ENCODE peak calls at places on chromosomes 7 and 10, in nine cellular contexts. C, D, R, V, U, M, S, H and B are unnamed samples.

GRCh38 chr7:134777908-134778580 is 1.4 kb upstream of the CALD1 start:
- DNase-seq in C (no peak), D (no peak), R (peak; percentile 78), V (no peak), U (no peak), M (peak; percentile 63), S (no peak), H (no peak), B (no peak)

GRCh38 chr7:38310601-38311057 is 37.2 kb upstream of the TARP start:
- DNase-seq in C (no peak), D (peak; percentile 79), R (peak; percentile 70), V (no peak), U (peak; percentile 82), M (no peak), S (no peak), H (peak; percentile 31), B (peak; percentile 26)

GRCh38 chr7:46032353-46032752 is 111.3 kb upstream of the IGFBP3 start:
- DNase-seq in C (no peak), D (no peak), R (no peak), V (no peak), U (no peak), M (no peak), S (no peak), H (no peak), B (no peak)

GRCh38 chr10:61750943-61751471 is 88.3 kb downstream of the CABCOCO1 start:
- DNase-seq in C (peak; percentile 67), D (peak; percentile 64), R (peak; percentile 82), V (peak; percentile 79), U (peak; percentile 54), M (peak; percentile 77), S (peak; percentile 87), H (peak; percentile 84), B (peak; percentile 88)

GRCh38 chr10:14009315-14010082 is 321.2 kb downstream of the FRMD4A start:
- DNase-seq in C (peak; percentile 84), D (no peak), R (peak; percentile 79), V (no peak), U (no peak), M (peak; percentile 90), S (peak; percentile 32), H (no peak), B (no peak)

GRCh38 chr10:30228638-30229037 is 120.4 kb downstream of the MTPAP start:
- DNase-seq in C (no peak), D (no peak), R (peak; percentile 4), V (no peak), U (no peak), M (peak; percentile 45), S (no peak), H (no peak), B (no peak)

GRCh38 chr7:52285689-52286088 is 749.7 kb upstream of the POM121L12 start:
- DNase-seq in C (no peak), D (no peak), R (no peak), V (no peak), U (no peak), M (no peak), S (no peak), H (no peak), B (no peak)

GRCh38 chr7:74404388-74404700 is 49.4 kb upstream of the GTF2IRD1 start:
- DNase-seq in C (no peak), D (peak; percentile 21), R (no peak), V (no peak), U (no peak), M (no peak), S (no peak), H (no peak), B (no peak)

GRCh38 chr7:30474893-30475292 is 3.7 kb downstream of the NOD1 start:
- DNase-seq in C (no peak), D (no peak), R (peak; percentile 97), V (no peak), U (no peak), M (peak; percentile 95), S (no peak), H (no peak), B (no peak)

GRCh38 chr7:54985405-54986360 is 33.1 kb upstream of the EGFR start:
- DNase-seq in C (no peak), D (no peak), R (peak; percentile 39), V (no peak), U (no peak), M (peak; percentile 84), S (peak; percentile 45), H (no peak), B (no peak)

GRCh38 chr7:41148521-41148951 is 554.4 kb downstream of the INHBA start:
- DNase-seq in C (no peak), D (no peak), R (peak; percentile 61), V (no peak), U (no peak), M (peak; percentile 93), S (no peak), H (no peak), B (no peak)

GRCh38 chr7:16051561-16052280 is 365.2 kb upstream of the MEOX2 start:
- DNase-seq in C (no peak), D (no peak), R (peak; percentile 78), V (no peak), U (no peak), M (peak; percentile 41), S (no peak), H (no peak), B (no peak)

GRCh38 chr7:155889636-155890508 is 77.6 kb upstream of the SHH start:
- DNase-seq in C (no peak), D (no peak), R (no peak), V (no peak), U (no peak), M (no peak), S (peak; percentile 35), H (peak; percentile 91), B (peak; percentile 78)

GRCh38 chr7:24025094-24025493 is 258.9 kb upstream of the NPY start:
- DNase-seq in C (no peak), D (no peak), R (no peak), V (no peak), U (no peak), M (peak; percentile 2), S (no peak), H (no peak), B (no peak)

GRCh38 chr10:24465899-24466615 is 257.1 kb downstream of the KIAA1217 start:
- DNase-seq in C (no peak), D (no peak), R (peak; percentile 88), V (no peak), U (no peak), M (peak; percentile 96), S (peak; percentile 83), H (peak; percentile 70), B (peak; percentile 59)

DNA sequence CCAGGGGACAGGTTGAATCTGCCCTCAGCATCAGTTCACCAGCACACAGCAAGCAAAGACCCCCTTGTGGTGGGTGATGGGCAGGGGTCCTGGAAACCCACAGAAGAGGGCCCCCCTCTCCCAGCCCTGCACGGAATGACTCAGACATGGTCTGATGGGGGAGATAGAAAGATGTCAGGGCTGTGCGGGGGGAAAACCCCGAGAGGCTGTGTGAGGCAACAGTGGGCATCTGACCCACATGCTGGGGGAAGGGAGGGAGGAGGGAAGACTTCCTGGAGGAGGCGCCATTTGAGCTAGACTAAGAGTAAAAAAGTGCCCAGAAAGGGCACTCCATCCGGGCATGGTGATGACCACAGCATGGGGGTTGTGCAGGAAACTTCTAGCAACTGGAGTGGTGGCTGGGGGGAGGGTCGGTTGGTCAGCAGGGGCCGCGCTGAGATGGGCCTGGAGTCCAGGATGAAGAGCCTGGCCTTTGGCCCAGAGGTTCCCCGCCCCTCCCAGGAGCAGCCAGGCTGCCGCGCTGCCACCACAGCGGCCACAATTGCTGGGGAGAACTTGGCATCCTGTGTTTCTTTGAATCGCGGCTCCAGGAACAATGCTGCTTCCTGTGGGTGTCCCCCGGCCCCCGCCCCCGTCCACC is 2.5 kb downstream of the LFNG start:
- DNase-seq in C (no peak), D (peak; percentile 83), R (peak; percentile 39), V (no peak), U (no peak), M (peak; percentile 37), S (no peak), H (no peak), B (peak; percentile 72)
- H3K4me1 ChIP-seq in C (peaks cover 48% of the 10 kb centered on the region), D (peaks cover 26% of the 10 kb centered on the region), R (no peaks in the 10 kb centered on the region), V (no peaks in the 10 kb centered on the region), U (peaks cover 58% of the 10 kb centered on the region), M (peaks cover 24% of the 10 kb centered on the region), S (peaks cover 50% of the 10 kb centered on the region), H (peaks cover 84% of the 10 kb centered on the region), B (peaks cover 82% of the 10 kb centered on the region)

GRCh38 chr7:77222819-77223218 is 23.2 kb upstream of the FGL2 start:
- DNase-seq in C (peak; percentile 23), D (no peak), R (no peak), V (no peak), U (no peak), M (no peak), S (no peak), H (no peak), B (no peak)
- H3K4me1 ChIP-seq in C (peaks cover 18% of the 10 kb centered on the region), D (no peaks in the 10 kb centered on the region), R (no peaks in the 10 kb centered on the region), V (no peaks in the 10 kb centered on the region), U (peaks cover 3% of the 10 kb centered on the region), M (peaks cover 12% of the 10 kb centered on the region), S (no peaks in the 10 kb centered on the region), H (no peaks in the 10 kb centered on the region), B (peaks cover 14% of the 10 kb centered on the region)

DNA sequence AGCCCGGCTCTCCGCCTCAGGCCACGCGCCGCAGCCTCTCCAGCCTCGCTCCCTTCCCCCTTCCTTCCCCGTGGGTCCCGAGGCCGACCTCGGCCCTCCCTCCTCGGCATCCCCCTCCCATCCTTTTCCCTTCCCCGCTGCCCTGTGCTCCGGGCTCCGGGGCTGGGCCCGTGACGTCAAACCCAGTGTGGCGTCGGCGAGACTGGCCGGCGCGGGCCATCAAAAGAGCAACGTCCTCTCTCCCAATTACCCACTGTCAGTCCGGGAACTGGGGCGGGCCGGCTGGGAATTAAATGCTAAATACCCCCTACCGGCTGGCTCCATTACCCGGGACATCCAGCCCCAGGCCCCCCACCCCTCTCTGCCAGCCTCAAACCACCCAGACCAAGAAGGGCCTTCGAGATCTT is 2.6 kb upstream of the GATA3 start:
- DNase-seq in C (no peak), D (no peak), R (no peak), V (no peak), U (no peak), M (no peak), S (peak; percentile 51), H (no peak), B (no peak)
- H3K4me1 ChIP-seq in C (peaks cover 48% of the 10 kb centered on the region), D (peaks cover 26% of the 10 kb centered on the region), R (peaks cover 4% of the 10 kb centered on the region), V (no peaks in the 10 kb centered on the region), U (peaks cover 47% of the 10 kb centered on the region), M (peaks cover 3% of the 10 kb centered on the region), S (peaks cover 36% of the 10 kb centered on the region), H (peaks cover 65% of the 10 kb centered on the region), B (peaks cover 73% of the 10 kb centered on the region)

GRCh38 chr7:115009736-115010435 is 88.0 kb downstream of the MDFIC start:
- DNase-seq in C (no peak), D (no peak), R (peak; percentile 76), V (no peak), U (peak; percentile 39), M (peak; percentile 42), S (no peak), H (no peak), B (peak; percentile 19)

GRCh38 chr7:115015619-115016018 is 93.7 kb downstream of the MDFIC start:
- DNase-seq in C (no peak), D (no peak), R (peak; percentile 58), V (no peak), U (no peak), M (peak; percentile 46), S (peak; percentile 26), H (no peak), B (peak; percentile 18)

GRCh38 chr7:115013887-115014286 is 92.0 kb downstream of the MDFIC start:
- DNase-seq in C (no peak), D (no peak), R (peak; percentile 30), V (no peak), U (no peak), M (no peak), S (no peak), H (no peak), B (no peak)

GRCh38 chr7:115010436-115010810 is 88.5 kb downstream of the MDFIC start:
- DNase-seq in C (no peak), D (no peak), R (no peak), V (no peak), U (no peak), M (no peak), S (no peak), H (no peak), B (no peak)

GRCh38 chr7:115014794-115015193 is 92.9 kb downstream of the MDFIC start:
- DNase-seq in C (no peak), D (no peak), R (no peak), V (no peak), U (no peak), M (no peak), S (no peak), H (no peak), B (no peak)
- H3K4me1 ChIP-seq in C (peaks cover 16% of the 10 kb centered on the region), D (peaks cover 7% of the 10 kb centered on the region), R (no peaks in the 10 kb centered on the region), V (no peaks in the 10 kb centered on the region), U (peaks cover 4% of the 10 kb centered on the region), M (peaks cover 16% of the 10 kb centered on the region), S (no peaks in the 10 kb centered on the region), H (no peaks in the 10 kb centered on the region), B (peaks cover 10% of the 10 kb centered on the region)